ENCODE peak calls at places on chromosomes 7 and 10, in seven cellular contexts. I is ovary, U is Peyer's patch, M is transverse colon, E is body of pancreas, R is HCT116, B is GM12892. C is an unnamed sample.

GRCh38 chr10:124640538-124641231 is 103.5 kb downstream of the FAM53B start:
- DNase-seq in E (no peak), M (no peak), R (no peak), I (no peak), U (no peak), B (peak), C (no peak)

GRCh38 chr10:112988839-112989406 is 38.9 kb downstream of the TCF7L2 start:
- DNase-seq in R (no peak), E (no peak), I (no peak), M (no peak), U (no peak), B (no peak), C (no peak)

GRCh38 chr7:41328544-41328943 is 374.3 kb downstream of the INHBA start:
- DNase-seq in I (no peak), B (no peak), M (no peak), R (no peak), U (no peak), E (no peak), C (no peak)

GRCh38 chr7:89002942-89003618 is 207.5 kb upstream of the TEX47 start:
- DNase-seq in I (no peak), E (no peak), R (no peak), M (no peak), B (no peak), U (no peak), C (no peak)

GRCh38 chr10:70492786-70493659 is 14.5 kb downstream of the PALD1 start:
- DNase-seq in E (no peak), U (no peak), B (no peak), I (no peak), M (peak), R (no peak), C (no peak)

GRCh38 chr10:60314306-60314940 is 75.3 kb downstream of the ANK3 start:
- DNase-seq in R (peak), I (no peak), B (no peak), E (no peak), M (no peak), U (no peak), C (no peak)

GRCh38 chr10:18723801-18724200 is 64.6 kb downstream of the ARL5B start:
- DNase-seq in I (no peak), E (no peak), U (no peak), M (no peak), R (no peak), B (no peak), C (no peak)

GRCh38 chr7:134865001-134865845 is 85.8 kb downstream of the CALD1 start:
- DNase-seq in U (no peak), B (no peak), E (no peak), R (no peak), I (no peak), M (no peak), C (no peak)

GRCh38 chr10:49549640-49550346 is 10.9 kb upstream of the ERCC6 start:
- DNase-seq in B (no peak), R (no peak), E (no peak), U (no peak), M (no peak), I (no peak), C (no peak)

GRCh38 chr10:81570878-81571794 is 303.9 kb upstream of the NRG3 start:
- DNase-seq in I (no peak), E (no peak), B (no peak), U (no peak), M (no peak), R (no peak), C (no peak)
- TF ChIP-seq POLR2A in I (no peak), E (no peak), B (no peak), U (no peak), M (no peak), R (no peak), C (no peak)

GRCh38 chr7:130922206-130923112 is 188.5 kb upstream of the KLF14 start:
- DNase-seq in U (no peak), I (no peak), B (no peak), M (no peak), R (no peak), E (no peak), C (no peak)

GRCh38 chr7:130925136-130925794 is 191.3 kb upstream of the KLF14 start:
- DNase-seq in M (no peak), R (no peak), B (no peak), E (no peak), U (no peak), I (no peak), C (no peak)

GRCh38 chr7:130926021-130926691 is 192.1 kb upstream of the KLF14 start:
- DNase-seq in E (no peak), B (no peak), R (no peak), I (no peak), M (no peak), U (peak), C (no peak)

GRCh38 chr7:130921391-130922180 is 187.6 kb upstream of the KLF14 start:
- DNase-seq in M (peak), I (peak), R (no peak), U (peak), B (no peak), E (peak), C (no peak)

DNA sequence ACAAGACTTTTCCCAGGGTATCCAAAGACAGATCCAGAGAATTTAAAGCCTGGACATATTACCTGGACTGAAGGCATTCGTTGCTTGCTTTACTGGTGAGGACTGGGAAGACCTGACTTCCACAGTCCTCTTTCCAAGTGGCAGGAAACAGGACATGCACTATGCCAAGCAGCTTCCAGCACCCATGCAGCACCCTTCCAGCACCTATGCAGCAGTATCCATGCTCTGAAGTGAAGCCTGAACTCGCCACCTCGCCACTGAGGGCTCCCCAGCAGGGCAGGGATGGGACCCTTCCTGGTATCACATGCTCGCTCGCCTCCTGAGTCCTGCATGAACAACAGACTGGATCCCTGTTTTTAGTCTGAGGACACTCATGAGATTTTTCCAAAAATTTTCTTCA is 189.9 kb upstream of the KLF14 start:
- DNase-seq in E (no peak), R (no peak), I (no peak), U (no peak), M (no peak), B (no peak), C (no peak)
- TF ChIP-seq POLR2A in E (no peak), R (no peak), I (no peak), U (no peak), M (no peak), B (no peak), C (no peak)

DNA sequence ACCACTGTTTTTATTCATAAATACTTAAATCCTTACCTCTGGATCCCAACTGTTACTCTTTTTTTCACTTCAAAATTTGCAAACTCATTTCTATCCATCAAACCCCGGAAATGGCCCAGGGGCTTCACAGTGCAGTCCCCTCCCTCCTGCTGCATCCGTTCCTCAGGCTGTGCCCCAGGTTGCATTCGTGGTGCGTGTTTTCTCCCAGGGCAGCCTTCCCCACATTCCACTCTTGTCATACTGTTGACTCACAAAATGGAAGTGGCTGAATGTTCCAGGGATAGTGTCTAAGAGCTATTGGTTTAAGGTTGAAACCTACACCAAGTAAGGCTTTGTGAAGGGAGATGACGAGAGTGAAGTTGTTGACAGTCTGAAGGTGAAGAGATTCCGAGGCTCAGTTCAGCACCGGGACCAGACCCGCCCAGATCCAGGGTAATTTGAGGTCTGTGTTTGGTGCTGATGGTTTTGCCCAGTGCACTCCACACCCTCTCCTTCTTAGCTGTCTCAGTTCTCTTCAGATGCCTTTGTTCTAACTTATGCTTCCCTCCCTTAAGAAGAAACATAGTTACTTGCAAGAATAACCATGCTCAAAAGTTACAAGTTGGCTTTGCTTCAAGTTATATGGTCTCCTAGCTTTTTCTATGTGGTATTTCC is 7.7 kb downstream of the INSIG1 start:
- DNase-seq in B (no peak), I (no peak), M (no peak), E (no peak), R (no peak), U (no peak), C (no peak)
- TF ChIP-seq POLR2A in B (no peak), I (no peak), M (no peak), E (no peak), R (no peak), U (no peak), C (no peak)

DNA sequence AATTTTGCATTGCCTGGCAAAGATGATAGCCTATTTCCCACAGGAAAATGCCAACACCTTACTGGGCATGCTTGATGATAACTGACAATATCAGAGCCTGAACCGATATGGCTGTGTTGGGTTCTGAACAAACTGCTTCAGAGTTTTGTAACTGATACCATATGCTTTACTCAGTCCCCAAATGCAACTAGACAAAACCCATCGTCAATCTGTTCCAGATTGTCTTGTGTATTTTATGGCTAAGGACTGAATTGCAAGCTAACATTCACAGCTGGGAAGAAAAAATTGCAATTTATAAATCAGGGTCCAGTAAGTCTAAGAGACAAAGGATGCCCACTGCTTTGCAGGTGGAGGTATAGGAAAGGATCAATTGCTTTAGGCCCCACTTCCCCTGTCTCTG is 116.8 kb upstream of the WNT16 start:
- DNase-seq in B (no peak), U (no peak), R (no peak), I (no peak), E (no peak), M (no peak), C (no peak)
- TF ChIP-seq POLR2A in B (no peak), U (no peak), R (no peak), I (no peak), E (no peak), M (no peak), C (no peak)

GRCh38 chr7:50533849-50534248 is 31.4 kb downstream of the DDC start:
- DNase-seq in I (no peak), R (no peak), M (peak), E (peak), B (no peak), U (no peak), C (no peak)

GRCh38 chr7:50537417-50537816 is 27.8 kb downstream of the DDC start:
- DNase-seq in U (no peak), I (no peak), B (no peak), R (no peak), E (no peak), M (no peak), C (no peak)

GRCh38 chr7:50531401-50531906 is 33.8 kb downstream of the DDC start:
- DNase-seq in E (peak), M (no peak), I (no peak), U (no peak), B (no peak), R (peak), C (no peak)

GRCh38 chr7:50531928-50532327 is 33.3 kb downstream of the DDC start:
- DNase-seq in U (no peak), I (no peak), M (no peak), E (no peak), R (no peak), B (no peak), C (no peak)

DNA sequence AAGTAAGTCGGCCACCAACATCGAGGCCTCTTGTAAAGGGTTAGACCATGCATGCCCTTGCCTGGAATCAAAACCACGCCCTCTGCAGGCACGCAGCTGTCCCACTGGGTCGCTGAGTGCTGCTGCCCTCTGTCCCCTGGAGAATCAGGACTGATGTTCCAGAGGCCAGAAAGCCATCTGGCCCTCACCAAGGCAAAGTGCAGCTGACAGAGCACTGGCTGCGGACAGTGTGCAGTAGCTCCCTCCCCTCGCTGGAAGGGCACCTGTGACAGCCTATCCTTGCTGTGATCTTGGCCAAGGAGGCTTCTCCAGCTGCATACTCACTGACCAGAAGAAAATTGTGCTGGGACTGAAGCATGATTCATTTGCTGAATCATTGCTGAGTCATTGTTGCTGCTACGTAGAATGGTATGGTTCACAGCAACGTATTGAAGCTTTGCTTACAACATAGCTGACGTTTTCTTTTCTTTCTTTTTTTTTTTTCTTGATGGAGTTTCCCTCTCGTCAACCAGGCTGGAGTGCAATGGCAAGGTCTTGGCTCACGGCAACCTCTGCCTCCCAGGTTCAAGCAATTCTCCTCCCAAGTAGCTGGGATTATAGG is 30.4 kb downstream of the DDC start:
- DNase-seq in E (no peak), M (no peak), B (no peak), R (peak), I (no peak), U (peak), C (peak)
- TF ChIP-seq POLR2A in E (no peak), M (no peak), B (no peak), R (no peak), I (no peak), U (peak), C (peak)

GRCh38 chr10:121741246-121741645 is 143.0 kb upstream of the FGFR2 start:
- DNase-seq in B (no peak), I (no peak), U (no peak), M (no peak), R (no peak), E (no peak), C (no peak)
- TF ChIP-seq POLR2A in B (no peak), I (no peak), U (no peak), M (no peak), R (no peak), E (no peak), C (no peak)

GRCh38 chr7:128739048-128739962 is at the start of gene CALU:
- DNase-seq in U (peak), B (peak), E (peak), M (peak), I (peak), R (peak), C (peak)
- TF ChIP-seq POLR2A in U (peak), B (peak), E (peak), M (peak), I (peak), R (no peak), C (peak)

DNA sequence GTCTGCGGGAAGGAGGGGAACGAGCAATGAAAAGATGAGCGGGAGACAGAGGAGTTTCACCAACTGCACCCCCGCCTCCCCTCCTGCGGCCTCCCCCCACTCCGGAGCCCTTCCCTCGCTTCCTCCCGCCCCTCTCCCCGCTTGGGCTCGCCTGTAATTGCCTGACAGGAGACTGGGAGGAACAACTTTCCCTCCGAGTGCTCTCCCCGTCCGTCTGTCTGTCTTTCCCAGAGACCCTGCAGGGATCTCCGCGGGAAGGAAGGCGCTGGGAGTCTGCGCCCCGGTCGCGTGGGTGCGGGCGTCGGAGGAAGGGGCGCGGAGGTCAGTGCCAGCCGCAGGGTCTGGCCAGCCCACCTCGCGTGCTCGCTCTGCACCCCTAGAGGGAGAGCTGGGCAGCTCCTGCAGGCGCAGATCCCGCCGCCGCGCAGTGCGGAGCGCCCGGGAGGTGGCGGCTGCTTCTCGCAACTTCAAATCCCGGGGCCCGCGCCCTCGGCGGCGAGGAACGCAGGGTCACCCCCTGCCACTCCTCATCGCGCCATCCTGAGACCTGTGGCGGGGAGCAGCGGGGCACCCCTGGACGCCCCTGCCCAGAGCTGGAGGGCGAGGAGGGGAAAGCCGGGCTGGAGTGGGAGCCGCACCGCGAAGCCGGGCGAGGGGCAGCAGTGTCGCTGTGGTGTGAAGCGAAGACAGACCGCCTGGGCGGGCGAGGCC is 527 bp upstream of the NRP1 start:
- DNase-seq in I (peak), B (peak), M (peak), U (peak), R (peak), E (peak), C (peak)
- TF ChIP-seq POLR2A in I (peak), B (no peak), M (peak), U (no peak), R (no peak), E (peak), C (peak)